ENCODE peak calls at places on chromosomes 7 and 10, in ten cellular contexts. D is T-helper 17 cell; Y is activated CD4-positive, alpha-beta T cell treated with anti-CD3 and anti-CD28 coated beads, Interleukin-2, amount 50 U/mL, for 4 hours; M is mammary epithelial cell; B is cardiac muscle cell; Z is GM04504; C is Caki2; I is activated T-cell treated with anti-CD3 and anti-CD28 coated beads for 1 hour; L is left cardiac atrium; O is NCI-H1436 treated with DMSO at 0.1 percent for 48 hours. X is an unnamed sample.

GRCh38 chr7:121761399-121761798 is 111.6 kb upstream of the PTPRZ1 start:
- DNase-seq in D (no peak), M (peak), Z (no peak), Y (no peak), C (no peak), I (no peak), L (no peak), B (no peak), O (no peak), X (no peak)

GRCh38 chr10:17206210-17206709 is 4.8 kb upstream of the TRDMT1 start:
- DNase-seq in B (no peak), I (no peak), C (peak), M (peak), D (peak), Z (peak), O (no peak), L (no peak), Y (peak), X (peak)

GRCh38 chr10:100153239-100153840 is 32.5 kb downstream of the ERLIN1 start:
- DNase-seq in Y (no peak), O (no peak), D (no peak), L (no peak), Z (no peak), B (no peak), M (peak), I (no peak), C (no peak), X (no peak)

GRCh38 chr7:2665359-2665791 is 22.6 kb upstream of the AMZ1 start:
- DNase-seq in M (no peak), B (no peak), O (no peak), Z (no peak), D (no peak), I (no peak), Y (no peak), L (peak), C (no peak), X (no peak)

GRCh38 chr10:47396311-47396717 is 12.2 kb upstream of the ZNF488 start:
- DNase-seq in O (no peak), M (peak), I (no peak), Y (no peak), Z (no peak), D (no peak), C (no peak), L (no peak), B (no peak), X (peak)

GRCh38 chr10:120799849-120800248 is 51.3 kb upstream of the WDR11 start:
- DNase-seq in Z (no peak), Y (no peak), L (no peak), I (no peak), O (no peak), D (no peak), B (no peak), M (no peak), C (no peak), X (no peak)

GRCh38 chr7:4996696-4997222 is 37.8 kb upstream of the MMD2 start:
- DNase-seq in Y (no peak), D (no peak), C (no peak), B (no peak), I (no peak), L (no peak), M (no peak), Z (no peak), O (no peak), X (no peak)

GRCh38 chr10:44968101-44968886 is 8.7 kb downstream of the RASSF4 start:
- DNase-seq in Y (no peak), L (peak), O (no peak), I (no peak), B (no peak), Z (no peak), M (no peak), C (no peak), D (no peak), X (peak)

GRCh38 chr7:18408461-18408860 is 87.1 kb upstream of the HDAC9 start:
- DNase-seq in I (no peak), L (no peak), B (no peak), Y (no peak), C (no peak), M (peak), O (no peak), D (no peak), Z (peak), X (peak)

GRCh38 chr7:83824214-83824613 is 175.3 kb upstream of the SEMA3E start:
- DNase-seq in O (no peak), I (no peak), L (no peak), Y (no peak), D (no peak), B (no peak), M (peak), Z (no peak), C (peak), X (peak)

GRCh38 chr10:3777876-3778707 is 6.9 kb downstream of the KLF6 start:
- DNase-seq in C (no peak), M (peak), Y (no peak), Z (no peak), D (no peak), L (no peak), B (no peak), O (no peak), I (no peak), X (peak)

GRCh38 chr7:151315038-151315655 is 26.5 kb upstream of the NUB1 start:
- DNase-seq in C (peak), Z (peak), L (peak), D (peak), B (peak), Y (peak), I (peak), M (peak), O (no peak), X (peak)

GRCh38 chr10:100510533-100511308 is 8.9 kb downstream of the SEC31B start:
- DNase-seq in Z (no peak), M (peak), C (no peak), O (no peak), I (peak), D (peak), Y (peak), B (no peak), L (no peak), X (no peak)

GRCh38 chr7:73815436-73815835 is 15.4 kb upstream of the CLDN4 start:
- DNase-seq in B (no peak), I (no peak), O (no peak), C (no peak), Y (no peak), L (no peak), D (no peak), M (no peak), Z (no peak), X (no peak)

GRCh38 chr10:19385846-19386455 is 337.4 kb downstream of the MALRD1 start:
- DNase-seq in M (no peak), D (no peak), B (no peak), Z (no peak), L (no peak), Y (no peak), C (no peak), I (no peak), O (no peak), X (no peak)

GRCh38 chr7:55163733-55164132 is 144.9 kb downstream of the EGFR start:
- DNase-seq in L (no peak), D (no peak), Z (no peak), O (no peak), Y (no peak), C (no peak), M (no peak), B (peak), I (no peak), X (no peak)

GRCh38 chr7:52911326-52911725 is 124.1 kb upstream of the POM121L12 start:
- DNase-seq in Y (no peak), Z (no peak), L (no peak), O (no peak), D (no peak), I (no peak), C (no peak), B (no peak), M (no peak), X (no peak)

GRCh38 chr10:96794786-96795733 is 37.0 kb upstream of the LCOR start:
- DNase-seq in L (no peak), Z (no peak), Y (no peak), C (no peak), B (no peak), M (no peak), D (no peak), I (no peak), O (no peak), X (no peak)

GRCh38 chr10:101226506-101226887 is 2.8 kb downstream of the LBX1 start:
- DNase-seq in C (no peak), Y (no peak), B (no peak), M (no peak), I (no peak), Z (no peak), D (no peak), L (no peak), O (no peak), X (no peak)

GRCh38 chr10:47026301-47027107 is 115.3 kb downstream of the PTPN20 start:
- DNase-seq in I (no peak), B (no peak), L (no peak), M (no peak), D (no peak), Z (no peak), O (no peak), C (no peak), Y (no peak), X (no peak)

GRCh38 chr10:133178357-133179127 is 18.5 kb downstream of the KNDC1 start:
- DNase-seq in Z (no peak), L (peak), I (no peak), Y (no peak), M (no peak), B (no peak), C (no peak), O (no peak), D (no peak), X (no peak)

GRCh38 chr10:126669188-126669587 is 1.3 kb downstream of the C10orf90 start:
- DNase-seq in Z (no peak), Y (no peak), B (no peak), D (no peak), I (no peak), O (peak), M (no peak), L (no peak), C (no peak), X (no peak)

GRCh38 chr10:49379596-49380410 is 16.1 kb downstream of the DRGX start:
- DNase-seq in L (no peak), Y (no peak), M (no peak), B (peak), D (no peak), O (no peak), I (no peak), Z (no peak), C (no peak), X (no peak)

GRCh38 chr7:100799037-100799896 is 28.1 kb downstream of the EPHB4 start:
- DNase-seq in Y (peak), C (peak), M (peak), Z (peak), B (peak), I (peak), O (no peak), D (peak), L (peak), X (peak)

GRCh38 chr10:44978570-44979280 is at the start of gene DEPP1:
- DNase-seq in L (peak), O (peak), M (peak), I (no peak), C (peak), B (peak), Y (no peak), Z (no peak), D (no peak), X (peak)

GRCh38 chr7:71290382-71290781 is 158.4 kb downstream of the GALNT17 start:
- DNase-seq in O (no peak), L (no peak), M (no peak), I (no peak), C (no peak), Y (no peak), Z (no peak), B (peak), D (no peak), X (no peak)

GRCh38 chr10:122237326-122237725 is 33.8 kb upstream of the BTBD16 start:
- DNase-seq in D (no peak), I (no peak), M (no peak), L (no peak), Y (no peak), O (no peak), Z (no peak), B (no peak), C (no peak), X (no peak)

GRCh38 chr7:44377681-44378421 is 52.5 kb upstream of the CAMK2B start:
- DNase-seq in Z (no peak), O (no peak), C (no peak), L (peak), I (no peak), Y (no peak), B (no peak), D (no peak), M (peak), X (no peak)

GRCh38 chr7:100600222-100601038 is 1.7 kb upstream of the PCOLCE start:
- DNase-seq in M (no peak), O (no peak), B (no peak), Z (no peak), L (no peak), C (no peak), Y (no peak), I (no peak), D (no peak), X (no peak)

GRCh38 chr10:92387289-92387940 is 96.4 kb downstream of the MARCHF5 start:
- DNase-seq in C (peak), D (no peak), Z (peak), O (no peak), L (peak), Y (no peak), M (peak), B (peak), I (no peak), X (peak)

GRCh38 chr7:469591-469961 is 50.1 kb downstream of the PDGFA start:
- DNase-seq in M (no peak), Z (no peak), O (no peak), I (no peak), L (peak), B (no peak), C (no peak), Y (no peak), D (no peak), X (no peak)

GRCh38 chr10:131559450-131559911 is 248.0 kb upstream of the TCERG1L start:
- DNase-seq in O (no peak), M (no peak), I (no peak), C (no peak), Y (no peak), L (no peak), D (no peak), B (no peak), Z (no peak), X (no peak)

GRCh38 chr7:137933270-137934017 is 68.4 kb downstream of the CREB3L2 start:
- DNase-seq in C (peak), L (peak), D (no peak), Z (no peak), I (no peak), Y (no peak), B (no peak), O (no peak), M (peak), X (peak)